ENCODE peak calls at places on chromosomes 2 and 18, in six cellular contexts. One of them, this sample, is unnamed.
A peak's percentile ranks its signal among the peaks of the same experiment; 100 is the strongest.

GRCh38 chr2:1599301-1600085 is 144.8 kb downstream of the PXDN start:
- DNase-seq in GM12878: no peak
- DNase-seq in aorta: peak; percentile 63
- DNase-seq in A549: no peak
- DNase-seq in left lung: peak; percentile 50
- DNase-seq in GM23248: no peak
- DNase-seq in this sample: no peak

GRCh38 chr2:225354281-225354774 is 45.2 kb upstream of the NYAP2 start:
- DNase-seq in GM12878: no peak
- DNase-seq in aorta: no peak
- DNase-seq in A549: peak; percentile 2
- DNase-seq in left lung: no peak
- DNase-seq in GM23248: peak; percentile 24
- DNase-seq in this sample: no peak

GRCh38 chr2:220215785-220216184 is 588.4 kb downstream of the SLC4A3 start:
- DNase-seq in GM12878: no peak
- DNase-seq in aorta: no peak
- DNase-seq in A549: no peak
- DNase-seq in left lung: no peak
- DNase-seq in GM23248: no peak
- DNase-seq in this sample: no peak

GRCh38 chr2:156955701-156956100 is 301.8 kb upstream of the GALNT5 start:
- DNase-seq in GM12878: no peak
- DNase-seq in aorta: no peak
- DNase-seq in A549: no peak
- DNase-seq in left lung: no peak
- DNase-seq in GM23248: no peak
- DNase-seq in this sample: no peak

GRCh38 chr2:47737191-47737975 is 45.6 kb upstream of the MSH6 start:
- DNase-seq in GM12878: no peak
- DNase-seq in aorta: no peak
- DNase-seq in A549: no peak
- DNase-seq in left lung: no peak
- DNase-seq in GM23248: no peak
- DNase-seq in this sample: no peak

GRCh38 chr2:208250401-208250800 is 4.5 kb downstream of the IDH1 start:
- DNase-seq in GM12878: no peak
- DNase-seq in aorta: no peak
- DNase-seq in A549: no peak
- DNase-seq in left lung: no peak
- DNase-seq in GM23248: peak; percentile 78
- DNase-seq in this sample: no peak

GRCh38 chr2:25268136-25268535 is 73.6 kb downstream of the DNMT3A start:
- DNase-seq in GM12878: no peak
- DNase-seq in aorta: no peak
- DNase-seq in A549: no peak
- DNase-seq in left lung: no peak
- DNase-seq in GM23248: no peak
- DNase-seq in this sample: no peak

GRCh38 chr18:3383381-3383915 is 66.5 kb upstream of the TGIF1 start:
- DNase-seq in GM12878: no peak
- DNase-seq in aorta: no peak
- DNase-seq in A549: peak; percentile 80
- DNase-seq in left lung: no peak
- DNase-seq in GM23248: no peak
- DNase-seq in this sample: no peak

GRCh38 chr2:204967199-204967995 is 422.1 kb downstream of the PARD3B start:
- DNase-seq in GM12878: no peak
- DNase-seq in aorta: no peak
- DNase-seq in A549: no peak
- DNase-seq in left lung: no peak
- DNase-seq in GM23248: no peak
- DNase-seq in this sample: peak; percentile 11

GRCh38 chr2:6978991-6979390 is 61.8 kb downstream of the RNF144A start:
- DNase-seq in GM12878: no peak
- DNase-seq in aorta: no peak
- DNase-seq in A549: no peak
- DNase-seq in left lung: no peak
- DNase-seq in GM23248: no peak
- DNase-seq in this sample: no peak

DNA sequence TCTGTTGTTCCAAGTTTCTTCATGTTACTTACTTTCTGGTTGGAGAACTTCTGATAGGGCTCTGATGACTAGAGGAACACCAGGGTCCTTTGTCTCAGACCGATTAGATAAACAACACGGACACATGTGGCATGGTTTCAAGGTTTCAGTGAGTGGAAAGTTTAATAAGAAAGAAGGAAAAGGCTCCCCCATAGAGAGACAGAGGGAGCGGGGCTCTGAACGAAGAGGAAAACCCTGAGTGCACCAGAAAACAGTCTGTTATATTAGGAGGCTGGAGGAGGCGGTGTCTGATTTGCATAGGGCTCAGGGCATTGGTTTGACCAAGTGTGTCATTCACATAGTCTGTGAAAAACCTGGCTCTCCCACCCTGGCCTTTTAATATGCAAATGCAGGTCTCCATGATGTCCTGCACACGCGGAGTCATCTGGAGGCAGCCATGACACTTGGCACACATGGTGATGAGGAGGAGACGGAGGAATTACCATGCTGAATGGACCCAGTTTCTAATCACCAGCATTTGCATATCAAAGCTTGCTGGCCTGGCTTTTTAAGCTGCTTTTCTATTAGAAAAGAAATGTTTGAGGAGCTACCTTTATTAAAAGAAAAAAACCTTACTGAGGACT is 94.2 kb downstream of the PTPN4 start:
- DNase-seq in GM12878: no peak
- DNase-seq in aorta: no peak
- DNase-seq in A549: no peak
- DNase-seq in left lung: no peak
- DNase-seq in GM23248: no peak
- DNase-seq in this sample: no peak
- H3K9me3 ChIP-seq in GM12878: peaks cover 22% of the 10 kb centered on the region
- H3K9me3 ChIP-seq in aorta: peaks cover 8% of the 10 kb centered on the region
- H3K9me3 ChIP-seq in A549: peaks cover 24% of the 10 kb centered on the region
- H3K9me3 ChIP-seq in left lung: peaks cover 38% of the 10 kb centered on the region
- H3K9me3 ChIP-seq in GM23248: no peaks in the 10 kb centered on the region
- H3K9me3 ChIP-seq in this sample: peaks cover 10% of the 10 kb centered on the region

GRCh38 chr2:164515746-164516145 is 105.5 kb downstream of the GRB14 start:
- DNase-seq in GM12878: no peak
- DNase-seq in aorta: no peak
- DNase-seq in A549: no peak
- DNase-seq in left lung: no peak
- DNase-seq in GM23248: no peak
- DNase-seq in this sample: no peak
- H3K9me3 ChIP-seq in GM12878: no peaks in the 10 kb centered on the region
- H3K9me3 ChIP-seq in aorta: no peaks in the 10 kb centered on the region
- H3K9me3 ChIP-seq in A549: peaks cover 27% of the 10 kb centered on the region
- H3K9me3 ChIP-seq in left lung: peaks cover 45% of the 10 kb centered on the region
- H3K9me3 ChIP-seq in GM23248: peaks cover 3% of the 10 kb centered on the region
- H3K9me3 ChIP-seq in this sample: peaks cover 3% of the 10 kb centered on the region

DNA sequence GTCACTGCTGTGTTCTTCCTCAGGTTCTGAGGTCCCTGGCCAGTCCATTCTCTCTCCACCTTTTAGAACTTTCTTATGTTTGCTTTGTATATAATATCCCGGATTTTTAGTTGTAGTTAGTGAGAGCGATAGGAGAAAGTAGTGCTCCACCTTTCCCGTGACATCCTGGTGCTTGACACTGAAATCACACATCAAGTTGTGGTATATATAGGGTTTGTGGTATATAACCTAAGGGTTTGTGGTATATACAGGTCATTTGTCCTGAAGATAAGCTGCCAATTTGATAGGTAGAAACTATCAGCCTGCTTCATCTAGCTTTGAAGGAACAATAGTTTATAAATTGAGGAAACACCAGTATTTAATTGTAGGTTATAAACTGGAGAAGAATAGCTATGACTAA is 13.1 kb downstream of the ZNF892 start:
- DNase-seq in GM12878: no peak
- DNase-seq in aorta: no peak
- DNase-seq in A549: no peak
- DNase-seq in left lung: no peak
- DNase-seq in GM23248: no peak
- DNase-seq in this sample: no peak
- H3K9me3 ChIP-seq in GM12878: peaks cover 17% of the 10 kb centered on the region
- H3K9me3 ChIP-seq in aorta: peaks cover 24% of the 10 kb centered on the region
- H3K9me3 ChIP-seq in A549: peaks cover 78% of the 10 kb centered on the region
- H3K9me3 ChIP-seq in left lung: peaks cover 100% of the 10 kb centered on the region
- H3K9me3 ChIP-seq in GM23248: peaks cover 11% of the 10 kb centered on the region
- H3K9me3 ChIP-seq in this sample: peaks cover 40% of the 10 kb centered on the region

DNA sequence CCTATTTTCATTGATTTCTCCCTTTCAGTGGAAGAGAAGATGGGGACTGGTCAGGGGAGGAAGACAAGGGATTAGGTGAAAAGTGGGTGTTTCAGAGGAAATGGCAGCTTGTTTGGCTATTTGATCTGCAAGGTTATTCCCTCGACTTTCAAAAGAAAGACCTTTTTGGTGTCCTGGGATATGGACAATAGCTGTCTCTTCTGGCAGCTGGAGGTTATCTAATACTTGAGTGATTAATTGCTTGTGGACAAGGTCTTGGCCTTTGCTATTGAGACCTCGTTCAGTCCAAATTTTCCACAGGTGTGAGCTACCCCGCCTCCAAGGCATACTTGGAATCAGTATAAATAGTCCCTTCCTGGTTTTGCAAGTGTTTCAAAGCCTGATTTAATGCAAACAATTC is 33.3 kb upstream of the TRAPPC8 start:
- DNase-seq in GM12878: no peak
- DNase-seq in aorta: no peak
- DNase-seq in A549: no peak
- DNase-seq in left lung: no peak
- DNase-seq in GM23248: no peak
- DNase-seq in this sample: no peak
- H3K9me3 ChIP-seq in GM12878: peaks cover 13% of the 10 kb centered on the region
- H3K9me3 ChIP-seq in aorta: peaks cover 20% of the 10 kb centered on the region
- H3K9me3 ChIP-seq in A549: peaks cover 33% of the 10 kb centered on the region
- H3K9me3 ChIP-seq in left lung: peaks cover 45% of the 10 kb centered on the region
- H3K9me3 ChIP-seq in GM23248: no peaks in the 10 kb centered on the region
- H3K9me3 ChIP-seq in this sample: no peaks in the 10 kb centered on the region

GRCh38 chr2:222298311-222299150 is at the start of gene PAX3:
- DNase-seq in GM12878: no peak
- DNase-seq in aorta: no peak
- DNase-seq in A549: no peak
- DNase-seq in left lung: peak; percentile 79
- DNase-seq in GM23248: no peak
- DNase-seq in this sample: no peak
- H3K9me3 ChIP-seq in GM12878: no peaks in the 10 kb centered on the region
- H3K9me3 ChIP-seq in aorta: peaks cover 2% of the 10 kb centered on the region
- H3K9me3 ChIP-seq in A549: no peaks in the 10 kb centered on the region
- H3K9me3 ChIP-seq in left lung: no peaks in the 10 kb centered on the region
- H3K9me3 ChIP-seq in GM23248: no peaks in the 10 kb centered on the region
- H3K9me3 ChIP-seq in this sample: no peaks in the 10 kb centered on the region

DNA sequence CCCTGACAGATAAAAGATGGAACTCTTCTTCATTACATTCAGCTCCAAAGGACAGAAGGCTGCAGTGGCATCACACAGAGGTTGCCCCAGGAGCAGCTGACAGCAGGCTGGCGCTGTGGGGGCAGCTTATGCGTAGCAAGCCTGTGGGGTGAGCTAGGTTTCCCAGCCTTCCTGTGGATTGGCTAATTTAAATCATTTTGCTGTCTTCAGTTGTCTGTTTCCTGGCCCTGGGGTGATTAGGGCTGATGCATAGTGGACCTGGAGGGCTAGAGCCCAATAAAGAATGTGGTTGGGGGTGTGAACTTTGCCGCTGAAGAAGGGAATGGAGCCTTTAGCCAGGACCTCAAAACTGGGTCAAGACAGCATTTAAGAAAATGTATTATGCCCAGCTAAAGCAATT is 1038.0 kb downstream of the SOCS6 start:
- DNase-seq in GM12878: no peak
- DNase-seq in aorta: no peak
- DNase-seq in A549: no peak
- DNase-seq in left lung: no peak
- DNase-seq in GM23248: no peak
- DNase-seq in this sample: no peak
- H3K9me3 ChIP-seq in GM12878: no peaks in the 10 kb centered on the region
- H3K9me3 ChIP-seq in aorta: no peaks in the 10 kb centered on the region
- H3K9me3 ChIP-seq in A549: no peaks in the 10 kb centered on the region
- H3K9me3 ChIP-seq in left lung: no peaks in the 10 kb centered on the region
- H3K9me3 ChIP-seq in GM23248: no peaks in the 10 kb centered on the region
- H3K9me3 ChIP-seq in this sample: no peaks in the 10 kb centered on the region

GRCh38 chr18:64082513-64082912 is 66.4 kb downstream of the LINC00305 start:
- DNase-seq in GM12878: no peak
- DNase-seq in aorta: no peak
- DNase-seq in A549: no peak
- DNase-seq in left lung: no peak
- DNase-seq in GM23248: no peak
- DNase-seq in this sample: no peak
- H3K9me3 ChIP-seq in GM12878: no peaks in the 10 kb centered on the region
- H3K9me3 ChIP-seq in aorta: no peaks in the 10 kb centered on the region
- H3K9me3 ChIP-seq in A549: no peaks in the 10 kb centered on the region
- H3K9me3 ChIP-seq in left lung: no peaks in the 10 kb centered on the region
- H3K9me3 ChIP-seq in GM23248: no peaks in the 10 kb centered on the region
- H3K9me3 ChIP-seq in this sample: peaks cover 4% of the 10 kb centered on the region

GRCh38 chr2:64018715-64019082 is 529 bp downstream of the VPS54 start:
- DNase-seq in GM12878: no peak
- DNase-seq in aorta: peak; percentile 85
- DNase-seq in A549: no peak
- DNase-seq in left lung: peak; percentile 91
- DNase-seq in GM23248: peak; percentile 82
- DNase-seq in this sample: peak; percentile 20
- H3K9me3 ChIP-seq in GM12878: no peaks in the 10 kb centered on the region
- H3K9me3 ChIP-seq in aorta: no peaks in the 10 kb centered on the region
- H3K9me3 ChIP-seq in A549: no peaks in the 10 kb centered on the region
- H3K9me3 ChIP-seq in left lung: no peaks in the 10 kb centered on the region
- H3K9me3 ChIP-seq in GM23248: no peaks in the 10 kb centered on the region
- H3K9me3 ChIP-seq in this sample: no peaks in the 10 kb centered on the region

DNA sequence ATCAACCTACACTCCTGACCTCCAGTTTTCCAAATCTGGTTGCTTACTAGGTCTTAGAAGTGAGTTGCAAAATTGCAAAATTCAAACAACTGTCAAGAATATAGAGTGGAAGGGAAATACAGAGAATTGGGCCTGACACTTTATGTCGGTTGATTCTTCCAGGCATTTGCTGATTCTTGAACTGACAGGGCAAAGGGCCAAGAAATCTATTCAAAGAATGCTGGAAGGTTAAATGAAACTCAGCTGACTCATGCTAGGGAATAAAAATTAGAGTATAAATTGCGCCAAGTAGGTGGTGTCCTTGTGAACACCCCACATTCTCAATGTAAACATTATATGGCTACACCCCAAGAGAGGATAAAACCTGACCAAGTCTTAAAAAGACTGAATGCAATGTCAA is 21.5 kb upstream of the ZSCAN30 start:
- DNase-seq in GM12878: no peak
- DNase-seq in aorta: no peak
- DNase-seq in A549: no peak
- DNase-seq in left lung: no peak
- DNase-seq in GM23248: peak; percentile 11
- DNase-seq in this sample: no peak
- H3K9me3 ChIP-seq in GM12878: peaks cover 19% of the 10 kb centered on the region
- H3K9me3 ChIP-seq in aorta: peaks cover 10% of the 10 kb centered on the region
- H3K9me3 ChIP-seq in A549: peaks cover 58% of the 10 kb centered on the region
- H3K9me3 ChIP-seq in left lung: peaks cover 91% of the 10 kb centered on the region
- H3K9me3 ChIP-seq in GM23248: peaks cover 23% of the 10 kb centered on the region
- H3K9me3 ChIP-seq in this sample: peaks cover 20% of the 10 kb centered on the region

DNA sequence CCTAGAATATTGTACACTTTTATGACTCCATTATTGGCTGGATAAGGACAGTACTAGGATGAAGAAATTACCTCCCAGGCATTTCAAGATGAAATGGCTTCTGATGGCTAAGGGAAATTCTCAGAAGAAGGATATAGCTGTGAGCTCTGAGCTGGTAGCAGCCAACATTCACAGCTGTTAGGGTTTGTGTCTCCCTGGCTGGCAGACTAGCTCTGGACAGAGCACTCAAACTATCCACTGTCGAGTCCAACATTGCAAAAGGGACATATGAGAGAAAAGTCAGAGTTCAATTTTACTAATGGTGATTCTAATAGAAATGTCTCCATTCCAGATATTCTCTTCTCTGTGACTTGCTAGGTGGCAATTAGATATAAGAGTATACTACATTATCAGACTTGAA is 1920.5 kb downstream of the SUCLG1 start:
- DNase-seq in GM12878: no peak
- DNase-seq in aorta: no peak
- DNase-seq in A549: no peak
- DNase-seq in left lung: no peak
- DNase-seq in GM23248: no peak
- DNase-seq in this sample: no peak
- H3K9me3 ChIP-seq in GM12878: no peaks in the 10 kb centered on the region
- H3K9me3 ChIP-seq in aorta: no peaks in the 10 kb centered on the region
- H3K9me3 ChIP-seq in A549: peaks cover 2% of the 10 kb centered on the region
- H3K9me3 ChIP-seq in left lung: no peaks in the 10 kb centered on the region
- H3K9me3 ChIP-seq in GM23248: no peaks in the 10 kb centered on the region
- H3K9me3 ChIP-seq in this sample: no peaks in the 10 kb centered on the region

This sample was measured in T-helper 17 cell.